ENCODE peak calls at places on chromosomes 13 and 19, in eight cellular contexts. One of them, this sample, is unnamed.

GRCh38 chr19:3554254-3555083 is 2.9 kb downstream of the MFSD12 start:
- DNase-seq in choroid plexus epithelial cell: no peak
- DNase-seq in A549: no peak
- DNase-seq in cardiac fibroblast: no peak
- DNase-seq in transverse colon: no peak
- DNase-seq in GM23338: no peak
- DNase-seq in bronchial epithelial cell: no peak
- DNase-seq in AG04449: no peak
- DNase-seq in this sample: no peak

GRCh38 chr13:43360196-43360595 is 336.8 kb downstream of the DNAJC15 start:
- DNase-seq in AG04449: no peak
- DNase-seq in cardiac fibroblast: peak; percentile 57
- DNase-seq in A549: no peak
- DNase-seq in transverse colon: no peak
- DNase-seq in choroid plexus epithelial cell: no peak
- DNase-seq in GM23338: no peak
- DNase-seq in bronchial epithelial cell: no peak
- DNase-seq in this sample: no peak

GRCh38 chr13:59546178-59546577 is 617.5 kb downstream of the DIAPH3 start:
- DNase-seq in choroid plexus epithelial cell: no peak
- DNase-seq in cardiac fibroblast: no peak
- DNase-seq in GM23338: no peak
- DNase-seq in A549: no peak
- DNase-seq in AG04449: no peak
- DNase-seq in bronchial epithelial cell: no peak
- DNase-seq in transverse colon: no peak
- DNase-seq in this sample: no peak

GRCh38 chr19:3392480-3392879 is 26.1 kb downstream of the NFIC start:
- DNase-seq in AG04449: no peak
- DNase-seq in bronchial epithelial cell: no peak
- DNase-seq in GM23338: no peak
- DNase-seq in cardiac fibroblast: no peak
- DNase-seq in choroid plexus epithelial cell: no peak
- DNase-seq in transverse colon: no peak
- DNase-seq in A549: no peak
- DNase-seq in this sample: no peak

GRCh38 chr19:47839913-47840312 is 18.2 kb downstream of the CRX start:
- DNase-seq in cardiac fibroblast: no peak
- DNase-seq in A549: no peak
- DNase-seq in choroid plexus epithelial cell: peak; percentile 26
- DNase-seq in GM23338: peak; percentile 80
- DNase-seq in bronchial epithelial cell: no peak
- DNase-seq in transverse colon: no peak
- DNase-seq in AG04449: no peak
- DNase-seq in this sample: no peak

GRCh38 chr19:18291590-18292459 is 10.4 kb upstream of the JUND start:
- DNase-seq in AG04449: no peak
- DNase-seq in A549: peak; percentile 93
- DNase-seq in GM23338: peak; percentile 86
- DNase-seq in choroid plexus epithelial cell: peak; percentile 87
- DNase-seq in cardiac fibroblast: peak; percentile 89
- DNase-seq in bronchial epithelial cell: peak; percentile 41
- DNase-seq in transverse colon: peak; percentile 90
- DNase-seq in this sample: peak; percentile 90

GRCh38 chr19:32599736-32600157 is 18.8 kb downstream of the PDCD5 start:
- DNase-seq in cardiac fibroblast: peak; percentile 83
- DNase-seq in choroid plexus epithelial cell: peak; percentile 86
- DNase-seq in AG04449: peak; percentile 24
- DNase-seq in bronchial epithelial cell: peak; percentile 54
- DNase-seq in GM23338: peak; percentile 75
- DNase-seq in transverse colon: peak; percentile 25
- DNase-seq in A549: peak; percentile 85
- DNase-seq in this sample: peak; percentile 74

GRCh38 chr13:26589754-26590153 is 32.3 kb downstream of the WASF3 start:
- DNase-seq in A549: no peak
- DNase-seq in choroid plexus epithelial cell: peak; percentile 89
- DNase-seq in bronchial epithelial cell: no peak
- DNase-seq in AG04449: no peak
- DNase-seq in cardiac fibroblast: peak; percentile 40
- DNase-seq in transverse colon: no peak
- DNase-seq in GM23338: no peak
- DNase-seq in this sample: peak; percentile 40

GRCh38 chr13:26538363-26539317 is 18.8 kb upstream of the WASF3 start:
- DNase-seq in transverse colon: no peak
- DNase-seq in AG04449: no peak
- DNase-seq in choroid plexus epithelial cell: peak; percentile 15
- DNase-seq in A549: no peak
- DNase-seq in GM23338: no peak
- DNase-seq in bronchial epithelial cell: peak; percentile 40
- DNase-seq in cardiac fibroblast: peak; percentile 22
- DNase-seq in this sample: no peak

GRCh38 chr19:15828121-15828620 is 12.7 kb upstream of the OR10H1 start:
- DNase-seq in bronchial epithelial cell: no peak
- DNase-seq in choroid plexus epithelial cell: no peak
- DNase-seq in AG04449: no peak
- DNase-seq in transverse colon: no peak
- DNase-seq in GM23338: no peak
- DNase-seq in A549: no peak
- DNase-seq in cardiac fibroblast: no peak
- DNase-seq in this sample: no peak

GRCh38 chr19:23867895-23868294 is 46.8 kb upstream of the ZNF726 start:
- DNase-seq in bronchial epithelial cell: no peak
- DNase-seq in AG04449: no peak
- DNase-seq in transverse colon: no peak
- DNase-seq in cardiac fibroblast: no peak
- DNase-seq in choroid plexus epithelial cell: peak; percentile 2
- DNase-seq in GM23338: peak; percentile 8
- DNase-seq in A549: no peak
- DNase-seq in this sample: no peak

GRCh38 chr19:35712529-35712909 is 5.3 kb upstream of the KMT2B start:
- DNase-seq in bronchial epithelial cell: no peak
- DNase-seq in choroid plexus epithelial cell: no peak
- DNase-seq in transverse colon: no peak
- DNase-seq in A549: no peak
- DNase-seq in GM23338: no peak
- DNase-seq in cardiac fibroblast: no peak
- DNase-seq in AG04449: no peak
- DNase-seq in this sample: no peak

GRCh38 chr19:2309734-2310362 is 1.9 kb upstream of the LINGO3 start:
- DNase-seq in cardiac fibroblast: no peak
- DNase-seq in bronchial epithelial cell: no peak
- DNase-seq in GM23338: no peak
- DNase-seq in AG04449: no peak
- DNase-seq in A549: peak; percentile 35
- DNase-seq in transverse colon: no peak
- DNase-seq in choroid plexus epithelial cell: no peak
- DNase-seq in this sample: peak; percentile 20

GRCh38 chr19:5138606-5139594 is 170.0 kb downstream of the KDM4B start:
- DNase-seq in cardiac fibroblast: peak; percentile 76
- DNase-seq in AG04449: no peak
- DNase-seq in choroid plexus epithelial cell: peak; percentile 90
- DNase-seq in bronchial epithelial cell: peak; percentile 25
- DNase-seq in GM23338: no peak
- DNase-seq in transverse colon: peak; percentile 71
- DNase-seq in A549: no peak
- DNase-seq in this sample: peak; percentile 54

GRCh38 chr19:14511245-14511625 is 7.0 kb downstream of the DNAJB1 start:
- DNase-seq in AG04449: no peak
- DNase-seq in cardiac fibroblast: no peak
- DNase-seq in GM23338: no peak
- DNase-seq in choroid plexus epithelial cell: no peak
- DNase-seq in bronchial epithelial cell: peak; percentile 54
- DNase-seq in transverse colon: no peak
- DNase-seq in A549: no peak
- DNase-seq in this sample: no peak

GRCh38 chr19:6677924-6678689 is 8.1 kb upstream of the TNFSF14 start:
- DNase-seq in GM23338: peak; percentile 84
- DNase-seq in choroid plexus epithelial cell: peak; percentile 6
- DNase-seq in AG04449: no peak
- DNase-seq in cardiac fibroblast: peak; percentile 48
- DNase-seq in bronchial epithelial cell: no peak
- DNase-seq in transverse colon: no peak
- DNase-seq in A549: peak; percentile 18
- DNase-seq in this sample: no peak

GRCh38 chr19:18649371-18650047 is 12.7 kb downstream of the KLHL26 start:
- DNase-seq in transverse colon: peak; percentile 51
- DNase-seq in GM23338: no peak
- DNase-seq in choroid plexus epithelial cell: peak; percentile 72
- DNase-seq in cardiac fibroblast: peak; percentile 59
- DNase-seq in AG04449: no peak
- DNase-seq in A549: no peak
- DNase-seq in bronchial epithelial cell: peak; percentile 77
- DNase-seq in this sample: peak; percentile 85

GRCh38 chr13:73465629-73465974 is 406.8 kb downstream of the KLF5 start:
- DNase-seq in cardiac fibroblast: no peak
- DNase-seq in GM23338: no peak
- DNase-seq in A549: peak; percentile 60
- DNase-seq in AG04449: no peak
- DNase-seq in transverse colon: peak; percentile 14
- DNase-seq in bronchial epithelial cell: peak; percentile 89
- DNase-seq in choroid plexus epithelial cell: no peak
- DNase-seq in this sample: no peak

DNA sequence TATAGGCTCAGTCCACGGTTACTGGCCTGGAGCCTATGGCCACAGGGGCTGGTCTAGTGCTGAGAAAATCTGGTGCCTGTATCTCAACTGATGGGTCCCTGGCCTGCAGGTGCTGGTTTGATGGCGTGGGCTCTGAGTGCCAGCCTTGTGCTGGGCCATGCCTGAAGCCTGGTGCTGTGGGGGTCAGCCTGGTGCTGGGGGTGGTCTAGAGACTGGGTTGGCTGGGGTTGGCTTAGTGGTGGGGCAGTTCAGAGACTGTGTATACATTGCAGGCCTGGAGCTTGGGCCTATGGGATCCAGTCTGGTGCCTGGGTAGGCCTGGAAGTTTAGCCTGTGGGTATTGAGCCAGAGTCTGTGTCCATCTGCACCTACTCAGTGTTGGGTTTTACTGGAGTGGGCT is 36.4 kb downstream of the SLC10A2 start:
- DNase-seq in choroid plexus epithelial cell: no peak
- DNase-seq in cardiac fibroblast: no peak
- DNase-seq in bronchial epithelial cell: no peak
- DNase-seq in GM23338: no peak
- DNase-seq in transverse colon: no peak
- DNase-seq in A549: no peak
- DNase-seq in AG04449: no peak
- DNase-seq in this sample: no peak
- H3K4me3 ChIP-seq in choroid plexus epithelial cell: no peak overlapping the region
- H3K4me3 ChIP-seq in cardiac fibroblast: no peak overlapping the region
- H3K4me3 ChIP-seq in bronchial epithelial cell: no peak overlapping the region
- H3K4me3 ChIP-seq in GM23338: no peak overlapping the region
- H3K4me3 ChIP-seq in transverse colon: no peak overlapping the region
- H3K4me3 ChIP-seq in A549: no peak overlapping the region
- H3K4me3 ChIP-seq in AG04449: no peak overlapping the region
- H3K4me3 ChIP-seq in this sample: no peak overlapping the region

GRCh38 chr13:107301724-107302374 is 733.9 kb upstream of the ARGLU1 start:
- DNase-seq in A549: no peak
- DNase-seq in transverse colon: no peak
- DNase-seq in AG04449: no peak
- DNase-seq in GM23338: peak; percentile 67
- DNase-seq in cardiac fibroblast: peak; percentile 16
- DNase-seq in bronchial epithelial cell: no peak
- DNase-seq in choroid plexus epithelial cell: peak; percentile 56
- DNase-seq in this sample: peak; percentile 27
- TF ChIP-seq CTCF in A549: no peak
- TF ChIP-seq CTCF in transverse colon: no peak
- TF ChIP-seq CTCF in AG04449: no peak
- TF ChIP-seq CTCF in GM23338: peak; percentile 62
- TF ChIP-seq CTCF in cardiac fibroblast: no peak
- TF ChIP-seq CTCF in bronchial epithelial cell: no peak
- TF ChIP-seq CTCF in choroid plexus epithelial cell: peak; percentile 41
- TF ChIP-seq CTCF in this sample: peak; percentile 34

GRCh38 chr19:13001502-13002388 is 6.5 kb downstream of the NFIX start:
- DNase-seq in cardiac fibroblast: peak; percentile 80
- DNase-seq in bronchial epithelial cell: no peak
- DNase-seq in transverse colon: peak; percentile 52
- DNase-seq in AG04449: no peak
- DNase-seq in choroid plexus epithelial cell: no peak
- DNase-seq in A549: no peak
- DNase-seq in GM23338: no peak
- DNase-seq in this sample: no peak
- H3K4me3 ChIP-seq in cardiac fibroblast: no peak overlapping the region
- H3K4me3 ChIP-seq in bronchial epithelial cell: no peak overlapping the region
- H3K4me3 ChIP-seq in transverse colon: peak overlapping the region; percentile 34
- H3K4me3 ChIP-seq in AG04449: no peak overlapping the region
- H3K4me3 ChIP-seq in choroid plexus epithelial cell: no peak overlapping the region
- H3K4me3 ChIP-seq in A549: no peak overlapping the region
- H3K4me3 ChIP-seq in GM23338: no peak overlapping the region
- H3K4me3 ChIP-seq in this sample: no peak overlapping the region

GRCh38 chr19:12610540-12611360 is at the start of the genes ZNF490 and ZNF791:
- DNase-seq in bronchial epithelial cell: peak; percentile 88
- DNase-seq in choroid plexus epithelial cell: peak; percentile 98
- DNase-seq in A549: peak; percentile 96
- DNase-seq in transverse colon: peak; percentile 99
- DNase-seq in cardiac fibroblast: peak; percentile 98
- DNase-seq in AG04449: peak; percentile 73
- DNase-seq in GM23338: peak; percentile 100
- DNase-seq in this sample: peak; percentile 98
- TF ChIP-seq CTCF in bronchial epithelial cell: no peak
- TF ChIP-seq CTCF in choroid plexus epithelial cell: peak; percentile 28
- TF ChIP-seq CTCF in A549: no peak
- TF ChIP-seq CTCF in transverse colon: no peak
- TF ChIP-seq CTCF in cardiac fibroblast: no peak
- TF ChIP-seq CTCF in AG04449: no peak
- TF ChIP-seq CTCF in GM23338: peak; percentile 41
- TF ChIP-seq CTCF in this sample: no peak

GRCh38 chr13:113350065-113350937 is 13.6 kb downstream of the GRTP1 start:
- DNase-seq in cardiac fibroblast: no peak
- DNase-seq in AG04449: no peak
- DNase-seq in bronchial epithelial cell: peak; percentile 26
- DNase-seq in A549: peak; percentile 13
- DNase-seq in transverse colon: no peak
- DNase-seq in choroid plexus epithelial cell: no peak
- DNase-seq in GM23338: no peak
- DNase-seq in this sample: no peak
- H3K4me3 ChIP-seq in cardiac fibroblast: no peak overlapping the region
- H3K4me3 ChIP-seq in AG04449: no peak overlapping the region
- H3K4me3 ChIP-seq in bronchial epithelial cell: no peak overlapping the region
- H3K4me3 ChIP-seq in A549: no peak overlapping the region
- H3K4me3 ChIP-seq in transverse colon: no peak overlapping the region
- H3K4me3 ChIP-seq in choroid plexus epithelial cell: no peak overlapping the region
- H3K4me3 ChIP-seq in GM23338: no peak overlapping the region
- H3K4me3 ChIP-seq in this sample: no peak overlapping the region

GRCh38 chr13:110714798-110715394 is 1.4 kb downstream of the ING1 start:
- DNase-seq in cardiac fibroblast: peak; percentile 63
- DNase-seq in transverse colon: peak; percentile 63
- DNase-seq in GM23338: peak; percentile 64
- DNase-seq in AG04449: no peak
- DNase-seq in bronchial epithelial cell: peak; percentile 22
- DNase-seq in A549: no peak
- DNase-seq in choroid plexus epithelial cell: peak; percentile 58
- DNase-seq in this sample: no peak
- TF ChIP-seq CTCF in cardiac fibroblast: no peak
- TF ChIP-seq CTCF in transverse colon: no peak
- TF ChIP-seq CTCF in GM23338: no peak
- TF ChIP-seq CTCF in AG04449: no peak
- TF ChIP-seq CTCF in bronchial epithelial cell: no peak
- TF ChIP-seq CTCF in A549: no peak
- TF ChIP-seq CTCF in choroid plexus epithelial cell: peak; percentile 27
- TF ChIP-seq CTCF in this sample: no peak